ENCODE peak calls at places on chromosomes 13 and 19, in five cellular contexts. One of them, this sample, is unnamed.

GRCh38 chr19:48158210-48158790 is 11.8 kb downstream of the LIG1 start:
- DNase-seq in AG10803: no peak
- DNase-seq in germinal center: no peak
- DNase-seq in DMS153: no peak
- DNase-seq in activated CD4-positive, alpha-beta T cell treated with anti-CD3 and anti-CD28 coated beads, Interleukin-2, amount 50 U/mL, for 48 hours: no peak
- DNase-seq in this sample: no peak

GRCh38 chr19:36849701-36850645 is 703 bp upstream of the ZNF345 start:
- DNase-seq in DMS153: no peak
- DNase-seq in activated CD4-positive, alpha-beta T cell treated with anti-CD3 and anti-CD28 coated beads, Interleukin-2, amount 50 U/mL, for 48 hours: peak; percentile 84
- DNase-seq in AG10803: peak; percentile 88
- DNase-seq in germinal center: peak; percentile 89
- DNase-seq in this sample: peak; percentile 89

GRCh38 chr13:110820311-110820710 is 94.6 kb downstream of the ANKRD10 start:
- DNase-seq in DMS153: peak; percentile 80
- DNase-seq in germinal center: no peak
- DNase-seq in AG10803: no peak
- DNase-seq in activated CD4-positive, alpha-beta T cell treated with anti-CD3 and anti-CD28 coated beads, Interleukin-2, amount 50 U/mL, for 48 hours: no peak
- DNase-seq in this sample: no peak

GRCh38 chr19:55705972-55706371 is 30.9 kb downstream of the EPN1 start:
- DNase-seq in DMS153: no peak
- DNase-seq in germinal center: no peak
- DNase-seq in activated CD4-positive, alpha-beta T cell treated with anti-CD3 and anti-CD28 coated beads, Interleukin-2, amount 50 U/mL, for 48 hours: no peak
- DNase-seq in AG10803: no peak
- DNase-seq in this sample: no peak

GRCh38 chr13:99465454-99465853 is 35.8 kb upstream of the TM9SF2 start:
- DNase-seq in AG10803: no peak
- DNase-seq in germinal center: no peak
- DNase-seq in activated CD4-positive, alpha-beta T cell treated with anti-CD3 and anti-CD28 coated beads, Interleukin-2, amount 50 U/mL, for 48 hours: no peak
- DNase-seq in DMS153: no peak
- DNase-seq in this sample: no peak

GRCh38 chr19:46299004-46299509 is 2.2 kb downstream of the HIF3A start:
- DNase-seq in activated CD4-positive, alpha-beta T cell treated with anti-CD3 and anti-CD28 coated beads, Interleukin-2, amount 50 U/mL, for 48 hours: no peak
- DNase-seq in AG10803: peak; percentile 57
- DNase-seq in germinal center: no peak
- DNase-seq in DMS153: peak; percentile 95
- DNase-seq in this sample: no peak

GRCh38 chr19:43425567-43426392 is 11.1 kb downstream of the TEX101 start:
- DNase-seq in DMS153: peak; percentile 60
- DNase-seq in activated CD4-positive, alpha-beta T cell treated with anti-CD3 and anti-CD28 coated beads, Interleukin-2, amount 50 U/mL, for 48 hours: no peak
- DNase-seq in AG10803: peak; percentile 29
- DNase-seq in germinal center: no peak
- DNase-seq in this sample: no peak

GRCh38 chr13:105878119-105878518 is 657.3 kb downstream of the EFNB2 start:
- DNase-seq in DMS153: no peak
- DNase-seq in activated CD4-positive, alpha-beta T cell treated with anti-CD3 and anti-CD28 coated beads, Interleukin-2, amount 50 U/mL, for 48 hours: no peak
- DNase-seq in germinal center: no peak
- DNase-seq in AG10803: no peak
- DNase-seq in this sample: no peak

GRCh38 chr13:106919638-106920037 is 351.7 kb upstream of the ARGLU1 start:
- DNase-seq in activated CD4-positive, alpha-beta T cell treated with anti-CD3 and anti-CD28 coated beads, Interleukin-2, amount 50 U/mL, for 48 hours: no peak
- DNase-seq in DMS153: peak; percentile 7
- DNase-seq in AG10803: no peak
- DNase-seq in germinal center: no peak
- DNase-seq in this sample: no peak

GRCh38 chr13:98470920-98471319 is 106.0 kb downstream of the STK24 start:
- DNase-seq in DMS153: no peak
- DNase-seq in activated CD4-positive, alpha-beta T cell treated with anti-CD3 and anti-CD28 coated beads, Interleukin-2, amount 50 U/mL, for 48 hours: no peak
- DNase-seq in germinal center: no peak
- DNase-seq in AG10803: no peak
- DNase-seq in this sample: no peak

GRCh38 chr13:97257800-97258799 is 36.0 kb downstream of the MBNL2 start:
- DNase-seq in activated CD4-positive, alpha-beta T cell treated with anti-CD3 and anti-CD28 coated beads, Interleukin-2, amount 50 U/mL, for 48 hours: no peak
- DNase-seq in AG10803: peak; percentile 88
- DNase-seq in germinal center: no peak
- DNase-seq in DMS153: no peak
- DNase-seq in this sample: no peak

GRCh38 chr19:42114412-42114811 is 17.8 kb downstream of the POU2F2 start:
- DNase-seq in activated CD4-positive, alpha-beta T cell treated with anti-CD3 and anti-CD28 coated beads, Interleukin-2, amount 50 U/mL, for 48 hours: no peak
- DNase-seq in AG10803: no peak
- DNase-seq in germinal center: peak; percentile 81
- DNase-seq in DMS153: peak; percentile 89
- DNase-seq in this sample: no peak

GRCh38 chr13:100809856-100810255 is 135.3 kb upstream of the TMTC4 start:
- DNase-seq in activated CD4-positive, alpha-beta T cell treated with anti-CD3 and anti-CD28 coated beads, Interleukin-2, amount 50 U/mL, for 48 hours: no peak
- DNase-seq in germinal center: no peak
- DNase-seq in AG10803: no peak
- DNase-seq in DMS153: no peak
- DNase-seq in this sample: no peak

GRCh38 chr19:39870171-39870971 is 24.2 kb upstream of the FBL start:
- DNase-seq in activated CD4-positive, alpha-beta T cell treated with anti-CD3 and anti-CD28 coated beads, Interleukin-2, amount 50 U/mL, for 48 hours: no peak
- DNase-seq in germinal center: no peak
- DNase-seq in AG10803: no peak
- DNase-seq in DMS153: peak; percentile 70
- DNase-seq in this sample: no peak

GRCh38 chr13:31227870-31228269 is 28.1 kb downstream of the B3GLCT start:
- DNase-seq in activated CD4-positive, alpha-beta T cell treated with anti-CD3 and anti-CD28 coated beads, Interleukin-2, amount 50 U/mL, for 48 hours: no peak
- DNase-seq in AG10803: no peak
- DNase-seq in DMS153: no peak
- DNase-seq in germinal center: no peak
- DNase-seq in this sample: no peak

This sample was measured in activated naive CD8-positive, alpha-beta T cell treated with anti-CD3 and anti-CD28 coated beads for 36 hours.